ENCODE peak calls at places on chromosomes 3 and 15, in ten cellular contexts. One of them, this sample, is unnamed.

GRCh38 chr15:68700395-68701123 is 120.1 kb downstream of the ANP32A start:
- DNase-seq in fibroblast of pulmonary artery: peak
- DNase-seq in cardiac fibroblast: peak
- DNase-seq in esophagus squamous epithelium: no peak
- DNase-seq in foreskin fibroblast: peak
- DNase-seq in dorsolateral prefrontal cortex: peak
- DNase-seq in GM23338: peak
- DNase-seq in spleen: peak
- DNase-seq in nephron progenitor cell: peak
- DNase-seq in epithelial cell of esophagus: no peak
- DNase-seq in this sample: no peak

GRCh38 chr3:193869221-193870201 is 266.4 kb upstream of the HES1 start:
- DNase-seq in dorsolateral prefrontal cortex: peak
- DNase-seq in esophagus squamous epithelium: no peak
- DNase-seq in epithelial cell of esophagus: peak
- DNase-seq in fibroblast of pulmonary artery: peak
- DNase-seq in nephron progenitor cell: peak
- DNase-seq in foreskin fibroblast: peak
- DNase-seq in spleen: peak
- DNase-seq in GM23338: peak
- DNase-seq in cardiac fibroblast: peak
- DNase-seq in this sample: peak

GRCh38 chr3:150603888-150604319 is 783 bp downstream of the SELENOT start:
- DNase-seq in spleen: no peak
- DNase-seq in fibroblast of pulmonary artery: no peak
- DNase-seq in dorsolateral prefrontal cortex: no peak
- DNase-seq in esophagus squamous epithelium: no peak
- DNase-seq in nephron progenitor cell: no peak
- DNase-seq in cardiac fibroblast: no peak
- DNase-seq in GM23338: peak
- DNase-seq in epithelial cell of esophagus: no peak
- DNase-seq in foreskin fibroblast: no peak
- DNase-seq in this sample: no peak

GRCh38 chr3:47404955-47405790 is 24.4 kb downstream of the PTPN23 start:
- DNase-seq in esophagus squamous epithelium: no peak
- DNase-seq in nephron progenitor cell: no peak
- DNase-seq in foreskin fibroblast: no peak
- DNase-seq in cardiac fibroblast: peak
- DNase-seq in GM23338: no peak
- DNase-seq in epithelial cell of esophagus: no peak
- DNase-seq in spleen: no peak
- DNase-seq in fibroblast of pulmonary artery: peak
- DNase-seq in dorsolateral prefrontal cortex: no peak
- DNase-seq in this sample: no peak

GRCh38 chr3:16300881-16301359 is 35.9 kb downstream of the OXNAD1 start:
- DNase-seq in fibroblast of pulmonary artery: no peak
- DNase-seq in cardiac fibroblast: no peak
- DNase-seq in nephron progenitor cell: no peak
- DNase-seq in esophagus squamous epithelium: no peak
- DNase-seq in GM23338: no peak
- DNase-seq in foreskin fibroblast: no peak
- DNase-seq in dorsolateral prefrontal cortex: no peak
- DNase-seq in spleen: no peak
- DNase-seq in epithelial cell of esophagus: peak
- DNase-seq in this sample: no peak

GRCh38 chr15:29913528-29914135 is 91.4 kb upstream of the TJP1 start:
- DNase-seq in nephron progenitor cell: no peak
- DNase-seq in spleen: no peak
- DNase-seq in esophagus squamous epithelium: no peak
- DNase-seq in fibroblast of pulmonary artery: peak
- DNase-seq in GM23338: no peak
- DNase-seq in cardiac fibroblast: peak
- DNase-seq in dorsolateral prefrontal cortex: no peak
- DNase-seq in epithelial cell of esophagus: no peak
- DNase-seq in foreskin fibroblast: peak
- DNase-seq in this sample: peak

GRCh38 chr3:155194973-155195372 is 98.5 kb downstream of the STRIT1 start:
- DNase-seq in cardiac fibroblast: no peak
- DNase-seq in esophagus squamous epithelium: no peak
- DNase-seq in dorsolateral prefrontal cortex: no peak
- DNase-seq in epithelial cell of esophagus: no peak
- DNase-seq in foreskin fibroblast: no peak
- DNase-seq in GM23338: peak
- DNase-seq in nephron progenitor cell: no peak
- DNase-seq in spleen: no peak
- DNase-seq in fibroblast of pulmonary artery: no peak
- DNase-seq in this sample: no peak

GRCh38 chr15:64006642-64007041 is 39.6 kb downstream of the DAPK2 start:
- DNase-seq in dorsolateral prefrontal cortex: no peak
- DNase-seq in GM23338: no peak
- DNase-seq in cardiac fibroblast: no peak
- DNase-seq in fibroblast of pulmonary artery: no peak
- DNase-seq in esophagus squamous epithelium: no peak
- DNase-seq in nephron progenitor cell: no peak
- DNase-seq in epithelial cell of esophagus: peak
- DNase-seq in foreskin fibroblast: no peak
- DNase-seq in spleen: no peak
- DNase-seq in this sample: no peak

GRCh38 chr15:75036269-75036668 is 12.9 kb downstream of the PPCDC start:
- DNase-seq in fibroblast of pulmonary artery: no peak
- DNase-seq in GM23338: peak
- DNase-seq in esophagus squamous epithelium: no peak
- DNase-seq in nephron progenitor cell: no peak
- DNase-seq in epithelial cell of esophagus: peak
- DNase-seq in spleen: no peak
- DNase-seq in foreskin fibroblast: peak
- DNase-seq in dorsolateral prefrontal cortex: no peak
- DNase-seq in cardiac fibroblast: no peak
- DNase-seq in this sample: no peak

GRCh38 chr3:133125171-133125570 is 87.0 kb downstream of the TMEM108 start:
- DNase-seq in cardiac fibroblast: no peak
- DNase-seq in GM23338: no peak
- DNase-seq in esophagus squamous epithelium: no peak
- DNase-seq in foreskin fibroblast: no peak
- DNase-seq in dorsolateral prefrontal cortex: no peak
- DNase-seq in spleen: no peak
- DNase-seq in epithelial cell of esophagus: no peak
- DNase-seq in nephron progenitor cell: no peak
- DNase-seq in fibroblast of pulmonary artery: no peak
- DNase-seq in this sample: no peak

GRCh38 chr3:48088056-48088748 is 72.0 kb upstream of the MAP4 start:
- DNase-seq in epithelial cell of esophagus: peak
- DNase-seq in nephron progenitor cell: no peak
- DNase-seq in GM23338: peak
- DNase-seq in foreskin fibroblast: no peak
- DNase-seq in esophagus squamous epithelium: no peak
- DNase-seq in dorsolateral prefrontal cortex: peak
- DNase-seq in fibroblast of pulmonary artery: no peak
- DNase-seq in spleen: no peak
- DNase-seq in cardiac fibroblast: peak
- DNase-seq in this sample: no peak

GRCh38 chr15:76823903-76824302 is 81.2 kb downstream of the SCAPER start:
- DNase-seq in nephron progenitor cell: no peak
- DNase-seq in cardiac fibroblast: no peak
- DNase-seq in epithelial cell of esophagus: no peak
- DNase-seq in esophagus squamous epithelium: no peak
- DNase-seq in spleen: no peak
- DNase-seq in foreskin fibroblast: no peak
- DNase-seq in dorsolateral prefrontal cortex: no peak
- DNase-seq in GM23338: no peak
- DNase-seq in fibroblast of pulmonary artery: no peak
- DNase-seq in this sample: no peak

GRCh38 chr3:20236603-20237002 is 50.6 kb upstream of the SGO1 start:
- DNase-seq in GM23338: no peak
- DNase-seq in spleen: no peak
- DNase-seq in nephron progenitor cell: no peak
- DNase-seq in fibroblast of pulmonary artery: no peak
- DNase-seq in cardiac fibroblast: no peak
- DNase-seq in epithelial cell of esophagus: no peak
- DNase-seq in dorsolateral prefrontal cortex: no peak
- DNase-seq in foreskin fibroblast: no peak
- DNase-seq in esophagus squamous epithelium: no peak
- DNase-seq in this sample: no peak

GRCh38 chr3:138861755-138862333 is 27.1 kb upstream of the PIK3CB start:
- DNase-seq in esophagus squamous epithelium: no peak
- DNase-seq in epithelial cell of esophagus: peak
- DNase-seq in fibroblast of pulmonary artery: peak
- DNase-seq in GM23338: peak
- DNase-seq in dorsolateral prefrontal cortex: peak
- DNase-seq in spleen: peak
- DNase-seq in cardiac fibroblast: peak
- DNase-seq in nephron progenitor cell: no peak
- DNase-seq in foreskin fibroblast: peak
- DNase-seq in this sample: peak

GRCh38 chr3:127216415-127217261 is 23.7 kb downstream of the PRR23E start:
- DNase-seq in nephron progenitor cell: no peak
- DNase-seq in foreskin fibroblast: no peak
- DNase-seq in GM23338: no peak
- DNase-seq in spleen: no peak
- DNase-seq in dorsolateral prefrontal cortex: no peak
- DNase-seq in fibroblast of pulmonary artery: no peak
- DNase-seq in epithelial cell of esophagus: no peak
- DNase-seq in esophagus squamous epithelium: no peak
- DNase-seq in cardiac fibroblast: no peak
- DNase-seq in this sample: no peak

GRCh38 chr3:97827741-97828471 is 6.1 kb downstream of the CRYBG3 start:
- DNase-seq in esophagus squamous epithelium: no peak
- DNase-seq in nephron progenitor cell: no peak
- DNase-seq in GM23338: no peak
- DNase-seq in spleen: no peak
- DNase-seq in foreskin fibroblast: no peak
- DNase-seq in epithelial cell of esophagus: no peak
- DNase-seq in fibroblast of pulmonary artery: peak
- DNase-seq in cardiac fibroblast: peak
- DNase-seq in dorsolateral prefrontal cortex: no peak
- DNase-seq in this sample: peak

GRCh38 chr15:76795217-76795616 is 109.9 kb downstream of the SCAPER start:
- DNase-seq in GM23338: no peak
- DNase-seq in esophagus squamous epithelium: no peak
- DNase-seq in spleen: no peak
- DNase-seq in epithelial cell of esophagus: no peak
- DNase-seq in dorsolateral prefrontal cortex: no peak
- DNase-seq in cardiac fibroblast: no peak
- DNase-seq in foreskin fibroblast: no peak
- DNase-seq in nephron progenitor cell: no peak
- DNase-seq in fibroblast of pulmonary artery: no peak
- DNase-seq in this sample: no peak

GRCh38 chr3:4396006-4396405 is 71.1 kb downstream of the SUMF1 start:
- DNase-seq in fibroblast of pulmonary artery: no peak
- DNase-seq in nephron progenitor cell: no peak
- DNase-seq in dorsolateral prefrontal cortex: no peak
- DNase-seq in foreskin fibroblast: no peak
- DNase-seq in GM23338: no peak
- DNase-seq in esophagus squamous epithelium: no peak
- DNase-seq in epithelial cell of esophagus: no peak
- DNase-seq in cardiac fibroblast: no peak
- DNase-seq in spleen: no peak
- DNase-seq in this sample: no peak
- TF ChIP-seq CTCF in fibroblast of pulmonary artery: no peak
- TF ChIP-seq CTCF in nephron progenitor cell: no peak
- TF ChIP-seq CTCF in dorsolateral prefrontal cortex: no peak
- TF ChIP-seq CTCF in foreskin fibroblast: no peak
- TF ChIP-seq CTCF in GM23338: no peak
- TF ChIP-seq CTCF in esophagus squamous epithelium: no peak
- TF ChIP-seq CTCF in epithelial cell of esophagus: no peak
- TF ChIP-seq CTCF in cardiac fibroblast: no peak
- TF ChIP-seq CTCF in spleen: no peak
- TF ChIP-seq CTCF in this sample: no peak

GRCh38 chr3:12287727-12288465 is 974 bp upstream of the PPARG start:
- DNase-seq in fibroblast of pulmonary artery: peak
- DNase-seq in spleen: peak
- DNase-seq in nephron progenitor cell: peak
- DNase-seq in foreskin fibroblast: peak
- DNase-seq in epithelial cell of esophagus: peak
- DNase-seq in dorsolateral prefrontal cortex: no peak
- DNase-seq in GM23338: peak
- DNase-seq in esophagus squamous epithelium: no peak
- DNase-seq in cardiac fibroblast: peak
- DNase-seq in this sample: no peak
- TF ChIP-seq CTCF in fibroblast of pulmonary artery: no peak
- TF ChIP-seq CTCF in spleen: no peak
- TF ChIP-seq CTCF in nephron progenitor cell: no peak
- TF ChIP-seq CTCF in foreskin fibroblast: no peak
- TF ChIP-seq CTCF in epithelial cell of esophagus: no peak
- TF ChIP-seq CTCF in dorsolateral prefrontal cortex: no peak
- TF ChIP-seq CTCF in GM23338: peak
- TF ChIP-seq CTCF in esophagus squamous epithelium: no peak
- TF ChIP-seq CTCF in cardiac fibroblast: no peak
- TF ChIP-seq CTCF in this sample: no peak

DNA sequence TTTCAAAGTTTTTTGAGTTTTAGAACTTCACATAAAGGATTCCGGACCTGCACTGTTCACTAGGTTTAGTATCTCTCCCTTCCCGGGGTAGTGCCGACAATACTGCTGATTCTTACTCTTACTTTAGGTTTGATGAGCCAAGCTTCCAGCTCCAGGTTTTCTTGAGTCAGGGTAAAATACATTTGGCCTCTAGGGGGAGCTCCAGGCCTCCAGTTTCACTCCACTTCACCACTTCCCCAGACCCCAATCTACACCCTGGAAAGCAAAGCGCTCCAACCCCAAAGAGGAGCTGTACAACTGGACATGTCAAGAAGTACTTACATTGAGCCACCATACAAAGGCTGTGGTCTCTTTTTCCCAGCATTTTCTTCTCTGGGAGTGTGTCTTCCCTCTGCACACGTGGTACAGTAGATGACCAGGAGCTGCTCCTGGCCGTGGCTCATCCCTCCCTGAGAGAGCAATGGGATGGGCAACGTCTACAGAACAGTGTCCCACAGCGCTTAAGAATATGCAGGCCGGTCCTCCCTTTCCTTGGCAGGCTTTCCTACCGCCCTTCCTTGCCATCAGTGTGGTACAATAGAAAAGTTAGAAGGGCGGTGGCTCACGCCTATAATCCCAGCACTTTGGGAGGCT is 93.9 kb upstream of the CCDC80 start:
- DNase-seq in GM23338: peak
- DNase-seq in nephron progenitor cell: peak
- DNase-seq in esophagus squamous epithelium: no peak
- DNase-seq in foreskin fibroblast: peak
- DNase-seq in cardiac fibroblast: peak
- DNase-seq in fibroblast of pulmonary artery: peak
- DNase-seq in dorsolateral prefrontal cortex: no peak
- DNase-seq in epithelial cell of esophagus: peak
- DNase-seq in spleen: peak
- DNase-seq in this sample: peak
- TF ChIP-seq CTCF in GM23338: peak
- TF ChIP-seq CTCF in nephron progenitor cell: peak
- TF ChIP-seq CTCF in esophagus squamous epithelium: peak
- TF ChIP-seq CTCF in foreskin fibroblast: peak
- TF ChIP-seq CTCF in cardiac fibroblast: peak
- TF ChIP-seq CTCF in fibroblast of pulmonary artery: peak
- TF ChIP-seq CTCF in dorsolateral prefrontal cortex: peak
- TF ChIP-seq CTCF in epithelial cell of esophagus: peak
- TF ChIP-seq CTCF in spleen: peak
- TF ChIP-seq CTCF in this sample: peak

DNA sequence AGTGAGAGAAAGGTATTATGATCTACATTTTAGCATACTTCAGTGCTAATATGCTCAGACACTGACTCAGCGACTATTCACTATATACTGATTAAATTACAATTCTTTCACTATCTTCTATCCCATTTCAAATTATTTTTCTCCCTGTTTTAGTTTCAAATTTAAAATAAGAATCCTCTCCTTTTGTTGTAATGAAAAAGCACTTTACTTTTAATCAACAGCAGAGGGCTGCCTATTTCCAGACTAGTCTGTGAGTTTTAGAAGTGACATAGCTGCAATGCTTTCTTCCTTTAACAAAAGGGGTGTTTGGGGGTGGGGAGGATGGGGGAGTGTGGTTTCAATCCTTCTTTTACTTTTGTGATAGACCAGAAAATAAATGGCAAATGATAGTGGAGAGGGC is 2.4 kb downstream of the NEDD4 start:
- DNase-seq in cardiac fibroblast: no peak
- DNase-seq in fibroblast of pulmonary artery: peak
- DNase-seq in foreskin fibroblast: no peak
- DNase-seq in nephron progenitor cell: no peak
- DNase-seq in GM23338: no peak
- DNase-seq in spleen: no peak
- DNase-seq in esophagus squamous epithelium: no peak
- DNase-seq in epithelial cell of esophagus: no peak
- DNase-seq in dorsolateral prefrontal cortex: no peak
- DNase-seq in this sample: no peak
- TF ChIP-seq CTCF in cardiac fibroblast: no peak
- TF ChIP-seq CTCF in fibroblast of pulmonary artery: no peak
- TF ChIP-seq CTCF in foreskin fibroblast: no peak
- TF ChIP-seq CTCF in nephron progenitor cell: no peak
- TF ChIP-seq CTCF in GM23338: no peak
- TF ChIP-seq CTCF in spleen: no peak
- TF ChIP-seq CTCF in esophagus squamous epithelium: no peak
- TF ChIP-seq CTCF in epithelial cell of esophagus: no peak
- TF ChIP-seq CTCF in dorsolateral prefrontal cortex: no peak
- TF ChIP-seq CTCF in this sample: no peak